ENCODE peak calls at places on chromosomes 12 and 14, in ten cellular contexts. N is naive thymus-derived CD8-positive, alpha-beta T cell; Q is NCI-H1105 treated with DMSO at 0.1 percent for 48 hours; W is ELR; J is GM23338; F is activated naive CD8-positive, alpha-beta T cell treated with anti-CD3 and anti-CD28 coated beads, Interleukin-2, amount 50 U/mL, for 16 hours; I is RPMI7951; K is RWPE1; D is gastrocnemius medialis; C is PC-9. A is an unnamed sample.

GRCh38 chr14:22824711-22825359 is 4.9 kb upstream of the MRPL52 start:
- DNase-seq in N (no peak), Q (no peak), W (peak; percentile 96), J (no peak), F (no peak), I (peak; percentile 94), K (peak; percentile 80), D (no peak), C (peak; percentile 72), A (peak; percentile 97)

GRCh38 chr14:58281969-58282368 is 16.4 kb upstream of the ARID4A start:
- DNase-seq in N (no peak), Q (no peak), W (no peak), J (no peak), F (no peak), I (no peak), K (no peak), D (no peak), C (no peak), A (no peak)

GRCh38 chr12:80821513-80822000 is 104.8 kb downstream of the MYF5 start:
- DNase-seq in N (no peak), Q (peak; percentile 8), W (no peak), J (peak; percentile 42), F (no peak), I (no peak), K (no peak), D (no peak), C (no peak), A (no peak)

GRCh38 chr14:95562892-95563685 is 28.2 kb downstream of the GLRX5 start:
- DNase-seq in N (no peak), Q (no peak), W (no peak), J (no peak), F (no peak), I (peak; percentile 64), K (no peak), D (no peak), C (no peak), A (peak; percentile 54)

GRCh38 chr14:21454843-21455550 is 926 bp downstream of the CHD8 start:
- DNase-seq in N (no peak), Q (no peak), W (no peak), J (peak; percentile 35), F (no peak), I (no peak), K (peak; percentile 16), D (no peak), C (no peak), A (peak; percentile 3)

GRCh38 chr12:109999983-110000505 is 814 bp downstream of the ANKRD13A start:
- DNase-seq in N (no peak), Q (no peak), W (peak; percentile 61), J (peak; percentile 49), F (no peak), I (no peak), K (no peak), D (no peak), C (no peak), A (peak; percentile 46)

GRCh38 chr12:129331356-129332085 is 478.2 kb downstream of the GLT1D1 start:
- DNase-seq in N (no peak), Q (no peak), W (no peak), J (no peak), F (no peak), I (no peak), K (no peak), D (no peak), C (no peak), A (no peak)

GRCh38 chr14:83085725-83086124 is 1552.1 kb upstream of the SEL1L start:
- DNase-seq in N (no peak), Q (no peak), W (no peak), J (no peak), F (no peak), I (no peak), K (no peak), D (no peak), C (no peak), A (no peak)

GRCh38 chr14:90114554-90114953 is 52.8 kb downstream of the KCNK13 start:
- DNase-seq in N (no peak), Q (no peak), W (peak; percentile 22), J (no peak), F (no peak), I (peak; percentile 7), K (no peak), D (no peak), C (no peak), A (no peak)

GRCh38 chr12:120356567-120357030 is 12.4 kb downstream of the MSI1 start:
- DNase-seq in N (peak; percentile 60), Q (peak; percentile 56), W (peak; percentile 86), J (peak; percentile 78), F (peak; percentile 62), I (peak; percentile 91), K (peak; percentile 94), D (peak; percentile 48), C (peak; percentile 92), A (peak; percentile 97)

GRCh38 chr12:111788178-111788654 is 21.5 kb downstream of the ALDH2 start:
- DNase-seq in N (no peak), Q (no peak), W (no peak), J (peak; percentile 36), F (no peak), I (peak; percentile 35), K (peak; percentile 19), D (peak; percentile 47), C (no peak), A (peak; percentile 26)

A was measured in M059J.